ENCODE peak calls at places on chromosomes 2 and 18, in nine cellular contexts. G is tibial artery; A is HCT116; H is iPS DF 6.9; L is HAP-1; S is testis; U is transverse colon; I is aorta; B is CD8-positive, alpha-beta memory T cell. Q is an unnamed sample.

GRCh38 chr2:85734015-85734414 is 19.8 kb upstream of the ATOH8 start:
- DNase-seq in G (no peak), A (no peak), H (no peak), L (no peak), S (no peak), U (no peak), I (no peak), B (no peak), Q (no peak)

GRCh38 chr2:239744706-239745340 is 280.3 kb downstream of the NDUFA10 start:
- DNase-seq in G (no peak), A (no peak), H (no peak), L (no peak), S (no peak), U (no peak), I (no peak), B (no peak), Q (no peak)

GRCh38 chr18:2857491-2858063 is 10.8 kb downstream of the EMILIN2 start:
- DNase-seq in G (peak; percentile 95), A (no peak), H (no peak), L (no peak), S (peak; percentile 81), U (peak; percentile 67), I (peak; percentile 93), B (no peak), Q (no peak)

GRCh38 chr2:127048618-127048935 is 58.4 kb downstream of the BIN1 start:
- DNase-seq in G (no peak), A (no peak), H (no peak), L (no peak), S (no peak), U (no peak), I (no peak), B (no peak), Q (no peak)

GRCh38 chr2:33366473-33366872 is 110.0 kb upstream of the RASGRP3 start:
- DNase-seq in G (peak; percentile 85), A (no peak), H (no peak), L (no peak), S (no peak), U (no peak), I (peak; percentile 80), B (no peak), Q (no peak)

GRCh38 chr2:207051345-207051959 is 112.1 kb downstream of the CPO start:
- DNase-seq in G (no peak), A (no peak), H (no peak), L (no peak), S (no peak), U (no peak), I (no peak), B (no peak), Q (no peak)

GRCh38 chr2:222902660-222903059 is 41.8 kb downstream of the ACSL3 start:
- DNase-seq in G (no peak), A (no peak), H (no peak), L (no peak), S (no peak), U (no peak), I (no peak), B (no peak), Q (no peak)

GRCh38 chr18:78822171-78822570 is 157.4 kb upstream of the SALL3 start:
- DNase-seq in G (no peak), A (no peak), H (no peak), L (no peak), S (no peak), U (no peak), I (no peak), B (no peak), Q (no peak)

GRCh38 chr18:23626451-23627279 is 36.0 kb downstream of the ANKRD29 start:
- DNase-seq in G (no peak), A (no peak), H (no peak), L (no peak), S (no peak), U (no peak), I (no peak), B (no peak), Q (no peak)

GRCh38 chr2:142981069-142981378 is 103.6 kb downstream of the KYNU start:
- DNase-seq in G (no peak), A (no peak), H (no peak), L (no peak), S (no peak), U (no peak), I (no peak), B (no peak), Q (no peak)

GRCh38 chr2:176432439-176432838 is 163.2 kb downstream of the MTX2 start:
- DNase-seq in G (no peak), A (no peak), H (no peak), L (no peak), S (no peak), U (no peak), I (no peak), B (no peak), Q (no peak)

GRCh38 chr2:2550856-2551255 is 219.8 kb upstream of the MYT1L start:
- DNase-seq in G (peak; percentile 28), A (no peak), H (no peak), L (no peak), S (no peak), U (no peak), I (no peak), B (no peak), Q (no peak)

GRCh38 chr2:74188018-74188601 is 9.4 kb upstream of the MOB1A start:
- DNase-seq in G (no peak), A (peak; percentile 22), H (no peak), L (no peak), S (no peak), U (no peak), I (no peak), B (no peak), Q (peak; percentile 59)

GRCh38 chr18:13823707-13824395 is at the start of gene MC5R:
- DNase-seq in G (peak; percentile 72), A (no peak), H (no peak), L (peak; percentile 46), S (peak; percentile 73), U (peak; percentile 61), I (peak; percentile 91), B (peak; percentile 54), Q (peak; percentile 63)

GRCh38 chr18:13831864-13832508 is 8.0 kb downstream of the MC5R start:
- DNase-seq in G (no peak), A (peak; percentile 13), H (no peak), L (peak; percentile 22), S (no peak), U (no peak), I (no peak), B (no peak), Q (no peak)

GRCh38 chr18:13826209-13826608 is 2.3 kb downstream of the MC5R start:
- DNase-seq in G (no peak), A (no peak), H (no peak), L (no peak), S (no peak), U (no peak), I (no peak), B (no peak), Q (no peak)
- H3K27me3 ChIP-seq in G (peaks cover 64% of the 10 kb centered on the region), A (peaks cover 21% of the 10 kb centered on the region), H (no peaks in the 10 kb centered on the region), L (peaks cover 3% of the 10 kb centered on the region), S (no peaks in the 10 kb centered on the region), U (peaks cover 45% of the 10 kb centered on the region), I (no peaks in the 10 kb centered on the region), B (peaks cover 5% of the 10 kb centered on the region), Q (peaks cover 75% of the 10 kb centered on the region)

DNA sequence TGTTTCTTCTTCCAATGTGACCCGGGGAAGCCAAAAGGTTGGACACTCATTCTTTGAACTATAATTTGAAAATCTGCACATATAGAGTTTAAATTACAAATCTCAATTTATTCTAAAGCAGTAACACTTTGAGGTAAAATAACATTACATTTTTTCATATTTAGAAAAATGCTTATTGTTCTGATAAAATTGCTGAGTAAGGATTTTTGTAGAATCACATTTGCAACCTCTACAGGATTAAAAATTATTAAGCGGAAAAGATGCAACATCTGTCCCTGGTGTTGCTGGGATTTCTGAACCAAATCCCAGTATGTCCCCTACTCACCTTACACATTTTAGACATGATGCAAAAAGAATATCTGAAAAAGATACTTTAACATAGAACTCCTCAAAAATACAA is 10.1 kb downstream of the ZNF519 start:
- DNase-seq in G (no peak), A (no peak), H (no peak), L (no peak), S (no peak), U (no peak), I (no peak), B (no peak), Q (no peak)
- H3K9me3 ChIP-seq in G (no peaks in the 10 kb centered on the region), A (no peaks in the 10 kb centered on the region), H (no peaks in the 10 kb centered on the region), L (no peaks in the 10 kb centered on the region), S (no peaks in the 10 kb centered on the region), U (no peaks in the 10 kb centered on the region), I (no peaks in the 10 kb centered on the region), B (no peaks in the 10 kb centered on the region), Q (no peaks in the 10 kb centered on the region)

GRCh38 chr2:96870631-96871255 is 863 bp upstream of the SEMA4C start:
- DNase-seq in G (peak; percentile 85), A (no peak), H (no peak), L (peak; percentile 54), S (peak; percentile 30), U (peak; percentile 73), I (peak; percentile 80), B (peak; percentile 61), Q (peak; percentile 52)
- H3K4me3 ChIP-seq in G (peak overlapping the region; percentile 97), A (peak overlapping the region; percentile 66), H (peak overlapping the region; percentile 89), L (peak overlapping the region; percentile 94), S (peak overlapping the region; percentile 85), U (peak overlapping the region; percentile 79), I (peak overlapping the region; percentile 89), B (peak overlapping the region; percentile 55), Q (peak overlapping the region; percentile 79)

GRCh38 chr2:949894-950626 is 589 bp upstream of the SNTG2 start:
- DNase-seq in G (no peak), A (no peak), H (no peak), L (peak; percentile 7), S (no peak), U (no peak), I (no peak), B (no peak), Q (peak; percentile 56)
- H3K27me3 ChIP-seq in G (peaks cover 57% of the 10 kb centered on the region), A (no peaks in the 10 kb centered on the region), H (no peaks in the 10 kb centered on the region), L (no peaks in the 10 kb centered on the region), S (no peaks in the 10 kb centered on the region), U (peaks cover 82% of the 10 kb centered on the region), I (no peaks in the 10 kb centered on the region), B (no peaks in the 10 kb centered on the region), Q (peaks cover 7% of the 10 kb centered on the region)

GRCh38 chr2:51483720-51484119 is 451.8 kb upstream of the NRXN1 start:
- DNase-seq in G (no peak), A (no peak), H (no peak), L (no peak), S (no peak), U (no peak), I (no peak), B (no peak), Q (no peak)
- H3K9me3 ChIP-seq in G (no peaks in the 10 kb centered on the region), A (no peaks in the 10 kb centered on the region), H (no peaks in the 10 kb centered on the region), L (no peaks in the 10 kb centered on the region), S (no peaks in the 10 kb centered on the region), U (no peaks in the 10 kb centered on the region), I (no peaks in the 10 kb centered on the region), B (no peaks in the 10 kb centered on the region), Q (no peaks in the 10 kb centered on the region)

GRCh38 chr18:9710037-9710436 is 1.9 kb downstream of the RAB31 start:
- DNase-seq in G (no peak), A (no peak), H (no peak), L (no peak), S (no peak), U (no peak), I (no peak), B (no peak), Q (no peak)
- H3K4me3 ChIP-seq in G (peak overlapping the region; percentile 94), A (no peak overlapping the region), H (no peak overlapping the region), L (no peak overlapping the region), S (no peak overlapping the region), U (peak overlapping the region; percentile 78), I (peak overlapping the region; percentile 94), B (no peak overlapping the region), Q (no peak overlapping the region)